ENCODE peak calls at places on chromosomes 5 and 9, in six cellular contexts. H is GM23338, K is GM23248, V is neural progenitor cell, J is hepatocyte, E is PC-3. O is an unnamed sample.

GRCh38 chr9:75000835-75001234 is 27.3 kb downstream of the CARNMT1 start:
- DNase-seq in H (no peak), V (no peak), E (no peak), J (no peak), K (no peak), O (no peak)

GRCh38 chr9:130986311-130986940 is 22.5 kb upstream of the LAMC3 start:
- DNase-seq in E (no peak), K (no peak), H (no peak), V (no peak), J (no peak), O (no peak)

GRCh38 chr5:149471406-149472183 is 79.6 kb downstream of the CSNK1A1 start:
- DNase-seq in J (peak), H (no peak), V (no peak), K (peak), E (peak), O (no peak)

GRCh38 chr9:120393386-120394057 is 186.4 kb downstream of the CDK5RAP2 start:
- DNase-seq in E (peak), K (peak), J (no peak), V (no peak), H (no peak), O (no peak)

GRCh38 chr9:77647659-77648457 is at the start of gene GNA14:
- DNase-seq in E (no peak), H (peak), K (peak), V (peak), J (peak), O (no peak)

GRCh38 chr5:63570752-63571151 is 391.5 kb downstream of the HTR1A start:
- DNase-seq in E (no peak), H (peak), J (no peak), V (peak), K (no peak), O (no peak)

GRCh38 chr9:121692606-121693505 is 41.4 kb downstream of the DAB2IP start:
- DNase-seq in H (peak), V (peak), K (peak), E (peak), J (peak), O (no peak)

GRCh38 chr5:52661903-52662302 is 125.8 kb upstream of the ITGA1 start:
- DNase-seq in K (no peak), J (no peak), H (no peak), V (no peak), E (no peak), O (no peak)

GRCh38 chr5:131282235-131282634 is 18.4 kb downstream of the CDC42SE2 start:
- DNase-seq in J (no peak), V (no peak), K (no peak), H (no peak), E (peak), O (no peak)

GRCh38 chr5:100576217-100576751 is 41.1 kb downstream of the FAM174A start:
- DNase-seq in V (no peak), K (peak), J (no peak), E (no peak), H (no peak), O (no peak)

GRCh38 chr9:68999393-69000105 is 14.4 kb downstream of the PRKACG start:
- DNase-seq in H (peak), J (peak), V (peak), K (peak), E (peak), O (peak)

GRCh38 chr5:170571331-170571731 is 67.5 kb downstream of the KCNIP1 start:
- DNase-seq in K (peak), J (peak), V (no peak), H (peak), E (peak), O (no peak)

GRCh38 chr9:81032030-81032572 is 657.2 kb downstream of the TLE1 start:
- DNase-seq in J (peak), K (peak), V (no peak), H (no peak), E (peak), O (peak)

GRCh38 chr5:173653822-173654523 is 37.5 kb upstream of the BOD1 start:
- DNase-seq in H (no peak), J (no peak), E (no peak), V (no peak), K (no peak), O (no peak)

GRCh38 chr5:141989720-141990119 is 20.8 kb downstream of the RNF14 start:
- DNase-seq in V (no peak), H (no peak), E (no peak), K (no peak), J (no peak), O (no peak)

GRCh38 chr9:106892632-106893031 is 29.7 kb downstream of the ZNF462 start:
- DNase-seq in H (peak), V (peak), E (peak), K (peak), J (peak), O (no peak)

DNA sequence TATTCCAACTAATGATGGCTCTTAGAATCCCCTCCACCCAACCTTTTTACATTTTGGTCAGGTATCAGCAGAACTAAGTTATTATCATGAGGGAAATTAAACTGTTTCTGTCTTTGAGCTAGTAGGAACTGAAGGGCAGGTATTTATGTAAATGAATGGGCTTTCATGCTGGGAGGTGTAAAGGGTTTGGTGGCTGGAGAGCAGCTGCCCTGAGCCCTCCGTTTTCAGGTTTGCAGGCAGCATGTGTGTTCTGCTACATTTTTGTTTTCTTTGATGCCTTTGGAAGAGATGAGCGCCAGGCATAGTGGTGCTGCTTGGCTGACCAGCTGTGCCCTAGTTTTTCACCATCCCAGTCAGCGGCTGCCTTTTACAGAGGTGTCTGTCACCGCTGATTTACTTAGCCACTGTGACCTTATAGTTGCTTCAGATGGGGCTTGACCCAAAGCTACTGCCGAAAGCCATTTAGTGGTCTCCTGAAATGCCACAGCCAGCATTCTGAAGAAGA is 231.9 kb downstream of the MAST4 start:
- DNase-seq in J (no peak), E (no peak), K (no peak), V (peak), H (peak), O (peak)
- TF ChIP-seq EZH2phosphoT487 in J (no peak), E (no peak), K (no peak), V (no peak), H (no peak), O (no peak)

GRCh38 chr5:93189707-93190120 is 391.3 kb downstream of the NR2F1-AS1 start:
- DNase-seq in V (no peak), K (peak), J (peak), E (peak), H (no peak), O (no peak)
- TF ChIP-seq EZH2phosphoT487 in V (no peak), K (no peak), J (no peak), E (no peak), H (no peak), O (no peak)

GRCh38 chr5:58040851-58041250 is 419.0 kb downstream of the PLK2 start:
- DNase-seq in J (peak), E (no peak), V (no peak), K (peak), H (no peak), O (no peak)

GRCh38 chr5:58037899-58038298 is 422.0 kb downstream of the PLK2 start:
- DNase-seq in E (no peak), H (no peak), V (no peak), K (no peak), J (peak), O (no peak)

GRCh38 chr5:58041884-58042283 is 418.0 kb downstream of the PLK2 start:
- DNase-seq in E (no peak), V (no peak), H (no peak), J (no peak), K (no peak), O (no peak)

GRCh38 chr5:58042933-58043606 is 416.8 kb downstream of the PLK2 start:
- DNase-seq in V (no peak), J (peak), H (no peak), K (no peak), E (no peak), O (no peak)

DNA sequence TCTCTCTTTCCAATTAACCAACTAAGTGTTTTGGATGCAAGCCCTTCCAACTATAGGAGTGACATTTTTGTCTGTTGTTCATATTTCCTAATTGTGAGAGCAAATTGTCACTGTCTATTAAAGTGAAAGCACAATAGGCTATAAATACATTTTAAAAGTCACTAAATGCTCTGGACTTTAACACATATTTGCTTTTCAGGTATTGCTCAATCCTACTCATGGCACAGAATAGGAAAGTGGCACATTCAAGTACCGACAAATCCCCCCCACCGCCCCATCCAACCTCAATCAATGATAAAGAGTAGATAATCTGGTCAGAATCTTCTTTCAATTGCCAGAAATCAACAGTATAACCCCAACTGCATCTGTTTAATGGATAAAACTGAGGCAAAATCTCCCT is 419.8 kb downstream of the PLK2 start:
- DNase-seq in H (no peak), E (no peak), J (peak), V (no peak), K (no peak), O (no peak)
- TF ChIP-seq EZH2phosphoT487 in H (no peak), E (no peak), J (no peak), V (no peak), K (no peak), O (no peak)

DNA sequence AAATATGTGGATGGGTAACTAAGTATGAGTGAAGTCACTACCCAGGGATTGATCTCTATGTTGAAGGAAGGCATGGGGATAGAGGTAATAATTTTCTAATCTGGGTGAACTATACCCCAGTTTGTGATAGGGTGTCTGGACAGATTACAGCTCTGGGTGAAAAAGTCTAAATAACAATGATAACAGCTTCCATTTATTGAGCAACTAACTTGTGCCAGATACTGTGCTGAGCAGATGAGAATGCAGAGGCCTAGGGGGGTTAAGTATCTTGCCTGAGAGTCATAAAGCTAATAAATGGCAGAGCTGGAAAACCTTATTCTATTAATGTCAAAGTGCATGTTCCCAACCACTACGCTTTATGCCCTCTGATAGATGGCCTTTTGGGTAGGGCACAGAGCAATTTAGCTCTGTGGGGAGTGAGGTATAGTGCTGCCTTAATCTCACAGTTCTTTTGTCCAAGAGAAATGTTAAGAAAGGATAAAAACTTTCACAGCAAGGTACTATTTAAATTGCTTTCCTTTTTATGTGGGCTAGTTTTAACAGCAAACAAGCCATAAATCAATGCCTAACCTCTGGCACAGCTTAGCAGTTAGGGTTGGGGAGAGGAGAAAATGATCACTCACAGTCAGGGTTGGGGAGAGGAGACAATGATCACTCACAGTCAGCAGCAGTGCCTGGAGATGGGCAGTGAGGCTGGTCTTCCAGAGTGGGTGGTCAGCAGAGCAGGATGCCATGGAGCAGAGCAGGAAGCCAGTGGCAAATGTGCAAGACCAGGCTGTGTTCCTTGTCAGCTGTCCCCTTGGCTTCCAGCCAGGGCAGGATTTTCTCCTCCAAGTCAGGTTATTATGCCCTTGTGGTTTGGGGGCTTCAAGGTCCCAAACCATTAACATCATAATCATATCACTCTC is 187.0 kb downstream of the CARTPT start:
- DNase-seq in H (no peak), J (no peak), E (no peak), V (no peak), K (no peak), O (no peak)
- TF ChIP-seq EZH2phosphoT487 in H (no peak), J (no peak), E (no peak), V (no peak), K (no peak), O (no peak)

GRCh38 chr9:123073441-123073840 is 40.0 kb downstream of the GPR21 start:
- DNase-seq in J (no peak), K (no peak), H (peak), E (no peak), V (no peak), O (no peak)
- TF ChIP-seq EZH2phosphoT487 in J (no peak), K (no peak), H (no peak), E (no peak), V (no peak), O (no peak)

DNA sequence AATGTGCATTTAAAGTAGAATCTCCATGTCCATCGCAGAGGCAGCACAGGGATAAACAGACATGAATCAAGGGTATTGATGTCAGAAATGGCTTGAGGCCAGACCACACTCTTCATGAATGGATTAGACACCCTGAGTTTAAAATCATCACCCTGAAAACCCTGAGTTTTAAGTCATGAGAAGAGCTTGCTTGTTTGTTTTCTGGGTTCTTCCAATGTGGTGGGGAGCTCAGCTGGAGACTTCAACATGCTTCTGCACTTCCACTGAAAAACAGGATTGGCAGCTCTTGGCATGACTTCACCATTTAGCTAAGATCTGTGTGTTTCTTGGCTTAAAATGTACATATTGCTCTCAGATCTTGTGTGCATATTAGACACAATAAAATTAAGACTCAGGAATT is 9.8 kb downstream of the GCNT4 start:
- DNase-seq in E (peak), K (no peak), V (no peak), H (no peak), J (no peak), O (no peak)
- TF ChIP-seq EZH2phosphoT487 in E (no peak), K (no peak), V (no peak), H (no peak), J (no peak), O (no peak)

DNA sequence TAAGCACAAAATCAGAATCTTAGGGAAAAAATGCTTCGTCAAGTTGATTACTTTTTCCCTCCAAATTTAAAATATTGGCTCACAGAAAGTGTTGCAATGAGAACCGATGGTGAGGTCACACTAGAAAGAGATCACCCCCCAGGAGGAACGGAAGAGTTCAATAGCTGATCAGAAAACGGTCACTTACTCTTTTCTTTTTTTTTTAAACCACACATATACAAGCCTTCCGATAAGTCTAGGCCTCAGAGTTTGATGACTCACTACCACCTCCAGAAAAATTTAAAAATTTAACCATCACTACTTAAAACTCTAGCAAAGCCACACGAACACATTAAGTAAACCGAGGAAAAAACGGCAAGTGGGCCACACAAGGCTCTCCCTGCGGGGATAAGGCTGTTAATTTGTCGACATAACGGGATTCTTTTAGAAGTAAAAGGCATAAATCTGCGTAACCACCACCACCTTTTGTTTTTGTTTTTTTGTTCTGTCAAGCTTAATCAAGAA is 1.2 kb downstream of the SURF4 start:
- DNase-seq in V (no peak), K (peak), H (no peak), E (no peak), J (no peak), O (peak)
- TF ChIP-seq EZH2phosphoT487 in V (no peak), K (no peak), H (no peak), E (no peak), J (no peak), O (no peak)

O was measured in MM.1S.